ENCODE peak calls at places on chromosomes 11 and 22, in six cellular contexts. V, R, Y, E, C and B are unnamed samples.

GRCh38 chr22:46065733-46066454 is 84.4 kb upstream of the PPARA start:
- DNase-seq in V (no peak), Y (no peak), E (peak; percentile 55), R (no peak), C (no peak), B (peak; percentile 32)

GRCh38 chr22:23522642-23523251 is 57.3 kb downstream of the IGLL1 start:
- DNase-seq in V (no peak), Y (peak; percentile 42), E (peak; percentile 67), C (no peak), R (peak; percentile 67), B (peak; percentile 5)

GRCh38 chr11:2931771-2932738 is 2.8 kb upstream of the PHLDA2 start:
- DNase-seq in C (no peak), E (no peak), R (peak; percentile 29), Y (no peak), V (no peak), B (no peak)

GRCh38 chr11:17601206-17602075 is 54.4 kb downstream of the OTOG start:
- DNase-seq in Y (peak; percentile 46), R (no peak), V (no peak), C (no peak), E (no peak), B (no peak)

GRCh38 chr11:6746086-6746618 is 25.6 kb downstream of the OR2AG2 start:
- DNase-seq in Y (no peak), C (no peak), R (no peak), E (no peak), V (peak; percentile 84), B (no peak)

GRCh38 chr22:26968873-26969272 is 311.5 kb downstream of the MIAT start:
- DNase-seq in Y (no peak), R (no peak), C (no peak), E (peak; percentile 67), V (no peak), B (peak; percentile 1)

GRCh38 chr11:1778141-1778911 is 14.6 kb upstream of the CTSD start:
- DNase-seq in Y (no peak), E (no peak), R (peak; percentile 16), C (no peak), V (no peak), B (peak; percentile 30)

GRCh38 chr22:45125198-45125597 is 38.5 kb upstream of the NUP50 start:
- DNase-seq in E (peak; percentile 83), C (no peak), V (no peak), R (no peak), Y (peak; percentile 39), B (no peak)

GRCh38 chr11:69450064-69450856 is 31.2 kb upstream of the LINC01488 start:
- DNase-seq in E (no peak), R (no peak), Y (no peak), V (no peak), C (no peak), B (no peak)

GRCh38 chr22:19984201-19984753 is 32.3 kb downstream of the ARVCF start:
- DNase-seq in V (peak; percentile 26), E (peak; percentile 90), C (peak; percentile 55), Y (no peak), R (no peak), B (peak; percentile 62)

GRCh38 chr11:110984147-110984546 is 261.4 kb upstream of the POU2AF2 start:
- DNase-seq in C (no peak), Y (no peak), V (no peak), E (peak; percentile 58), R (no peak), B (peak; percentile 72)

GRCh38 chr11:46106530-46107407 is 14.5 kb downstream of the PHF21A start:
- DNase-seq in Y (peak; percentile 41), V (no peak), C (no peak), R (peak; percentile 19), E (peak; percentile 44), B (no peak)

GRCh38 chr22:50326959-50327710 is at the start of gene DENND6B:
- DNase-seq in V (peak; percentile 83), E (peak; percentile 93), R (peak; percentile 97), C (no peak), Y (peak; percentile 96), B (peak; percentile 76)

GRCh38 chr11:44764583-44764982 is 37.8 kb downstream of the TSPAN18 start:
- DNase-seq in E (no peak), V (no peak), Y (no peak), C (no peak), R (no peak), B (no peak)

GRCh38 chr11:86955111-86955673 is at the start of gene FZD4:
- DNase-seq in R (peak; percentile 98), Y (peak; percentile 97), C (peak; percentile 48), V (peak; percentile 91), E (peak; percentile 97), B (peak; percentile 94)

GRCh38 chr22:37525073-37525745 is 6.0 kb upstream of the CARD10 start:
- DNase-seq in V (no peak), E (peak; percentile 98), C (peak; percentile 60), Y (no peak), R (peak; percentile 37), B (peak; percentile 84)

GRCh38 chr22:35479359-35479758 is 61.3 kb upstream of the RASD2 start:
- DNase-seq in V (no peak), R (no peak), C (no peak), Y (no peak), E (no peak), B (no peak)
- TF ChIP-seq EZH2phosphoT487 in V (no peak), R (no peak), C (no peak), Y (no peak), E (no peak), B (no peak)

DNA sequence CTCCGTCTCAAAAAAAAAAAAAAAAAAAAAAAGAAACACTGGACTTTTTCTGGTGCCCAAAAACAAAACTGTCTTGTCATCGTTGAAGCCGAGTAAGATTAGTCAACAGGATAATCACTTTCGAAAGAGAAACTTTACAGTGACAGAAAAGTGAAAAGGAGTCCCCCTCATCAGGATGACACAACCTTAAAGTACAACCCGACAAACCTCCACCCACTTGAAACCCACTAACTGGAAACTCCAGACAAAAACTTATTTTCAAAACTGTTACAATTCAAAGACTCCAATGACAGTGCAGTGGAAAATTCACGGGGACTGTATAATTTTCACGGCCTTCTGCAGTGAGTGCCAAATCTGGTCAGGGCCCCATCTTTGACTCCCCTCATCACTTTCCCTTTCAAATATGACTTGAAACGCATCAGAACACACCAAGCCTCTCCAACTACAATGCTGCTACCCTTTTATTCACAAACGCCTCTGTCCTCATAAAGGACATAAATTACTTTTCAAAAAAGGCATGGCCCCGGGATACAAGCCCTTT is 1.2 kb downstream of the DENND5A start:
- DNase-seq in Y (no peak), E (peak; percentile 68), R (peak; percentile 39), V (peak; percentile 84), C (no peak), B (no peak)
- TF ChIP-seq EZH2phosphoT487 in Y (no peak), E (no peak), R (no peak), V (no peak), C (no peak), B (no peak)

GRCh38 chr22:29002603-29003002 is 59.0 kb downstream of the C22orf31 start:
- DNase-seq in Y (no peak), V (no peak), R (peak; percentile 27), E (no peak), C (no peak), B (no peak)
- TF ChIP-seq EZH2phosphoT487 in Y (no peak), V (no peak), R (no peak), E (no peak), C (no peak), B (no peak)

DNA sequence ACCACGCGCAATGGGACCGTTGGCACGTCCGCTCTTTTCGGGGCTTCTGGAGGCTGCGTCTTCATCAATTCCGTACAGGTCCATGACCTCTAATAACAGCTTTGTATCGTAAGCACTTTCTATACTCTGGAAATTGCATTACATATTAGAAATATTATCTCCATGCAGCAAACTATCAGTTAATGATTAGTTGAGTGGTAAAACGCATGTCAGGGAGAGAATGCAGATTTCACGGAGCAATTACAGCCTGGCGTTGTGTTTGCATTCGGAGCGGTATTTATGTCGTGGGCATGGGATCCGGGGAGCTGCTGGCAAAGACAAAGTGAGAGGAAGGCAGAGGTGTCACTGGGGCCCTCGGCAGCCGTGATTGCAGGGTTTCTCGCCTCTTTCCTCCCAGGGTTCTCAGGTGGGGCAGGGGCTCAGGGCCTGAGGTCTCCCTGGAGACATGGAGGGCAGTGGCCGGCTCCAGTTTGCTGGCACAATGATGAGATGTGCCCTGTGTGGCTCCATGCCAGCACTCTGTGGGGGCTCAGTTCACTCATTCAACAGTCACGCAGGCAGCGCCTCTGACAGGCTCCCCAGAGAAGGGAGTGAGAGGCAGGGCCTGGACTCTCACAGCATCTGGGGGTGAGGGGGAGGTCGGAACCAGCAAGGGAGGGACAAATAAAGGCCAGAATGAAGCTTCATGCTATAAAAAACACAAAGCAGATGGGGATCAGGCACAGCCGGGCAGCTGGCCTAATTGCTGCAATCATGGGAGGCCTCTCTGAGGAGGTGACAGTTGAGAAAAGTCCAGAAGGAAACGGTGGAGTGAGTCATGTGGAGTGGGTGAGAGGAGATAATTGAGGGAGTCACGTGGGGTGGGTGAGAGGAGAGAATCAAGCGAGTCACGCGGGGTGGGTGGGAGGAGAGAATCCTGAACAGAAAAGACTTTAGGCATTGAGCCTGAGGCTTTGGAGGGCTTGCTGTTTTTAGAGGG is 1002.7 kb downstream of the BRD1 start:
- DNase-seq in R (no peak), V (no peak), C (no peak), E (no peak), Y (no peak), B (no peak)
- TF ChIP-seq EZH2phosphoT487 in R (no peak), V (no peak), C (no peak), E (no peak), Y (no peak), B (no peak)

GRCh38 chr11:128802358-128802981 is 64.6 kb downstream of the KCNJ1 start:
- DNase-seq in C (peak; percentile 21), E (peak; percentile 35), R (peak; percentile 65), V (no peak), Y (peak; percentile 68), B (peak; percentile 72)
- TF ChIP-seq EZH2phosphoT487 in C (no peak), E (no peak), R (no peak), V (no peak), Y (no peak), B (no peak)